ENCODE peak calls at places on chromosome 20, in ten cellular contexts. J is iris pigment epithelial cell; T is body of pancreas; V is activated CD8-positive, alpha-beta memory T cell treated with anti-CD3 and anti-CD28 coated beads, Interleukin-2, amount 10 ng/mL, durations not matched to agents 7 days and 5 days; G is psoas muscle; O is GM23248; R is CD8-positive, alpha-beta T cell; A is pons; N is AG10803; L is A172. W is an unnamed sample.
A peak's percentile ranks its signal among the peaks of the same experiment; 100 is the strongest.

GRCh38 chr20:5608448-5609161 is 141.6 kb upstream of the SHLD1 start:
- DNase-seq in J (peak; percentile 68), T (no peak), V (no peak), G (no peak), O (peak; percentile 73), R (no peak), A (peak; percentile 34), N (peak; percentile 28), L (peak; percentile 10), W (peak; percentile 88)

GRCh38 chr20:20205141-20205861 is 153.0 kb downstream of the CFAP61 start:
- DNase-seq in J (no peak), T (no peak), V (no peak), G (no peak), O (no peak), R (no peak), A (no peak), N (no peak), L (no peak), W (no peak)

GRCh38 chr20:4469910-4470309 is 251.8 kb upstream of the PRND start:
- DNase-seq in J (no peak), T (no peak), V (no peak), G (no peak), O (peak; percentile 45), R (no peak), A (no peak), N (peak; percentile 62), L (peak; percentile 19), W (no peak)

GRCh38 chr20:24790746-24791283 is 158.3 kb upstream of the CST7 start:
- DNase-seq in J (no peak), T (no peak), V (no peak), G (no peak), O (no peak), R (no peak), A (no peak), N (no peak), L (no peak), W (no peak)

GRCh38 chr20:36855241-36855657 is 20.7 kb upstream of the TLDC2 start:
- DNase-seq in J (no peak), T (no peak), V (no peak), G (no peak), O (peak; percentile 54), R (no peak), A (no peak), N (no peak), L (peak; percentile 73), W (no peak)

GRCh38 chr20:63957690-63958441 is 1.6 kb upstream of the UCKL1 start:
- DNase-seq in J (no peak), T (no peak), V (no peak), G (no peak), O (peak; percentile 52), R (no peak), A (no peak), N (no peak), L (no peak), W (no peak)

GRCh38 chr20:48687097-48687800 is 140.6 kb downstream of the PREX1 start:
- DNase-seq in J (no peak), T (no peak), V (no peak), G (no peak), O (no peak), R (no peak), A (no peak), N (no peak), L (no peak), W (no peak)

GRCh38 chr20:17969884-17970409 is 1.1 kb downstream of the MGME1 start:
- DNase-seq in J (peak; percentile 77), T (peak; percentile 13), V (peak; percentile 70), G (peak; percentile 26), O (peak; percentile 76), R (peak; percentile 29), A (peak; percentile 85), N (peak; percentile 57), L (peak; percentile 71), W (peak; percentile 78)

GRCh38 chr20:32007787-32008616 is 2.2 kb upstream of the CCM2L start:
- DNase-seq in J (no peak), T (peak; percentile 13), V (peak; percentile 43), G (peak; percentile 43), O (no peak), R (no peak), A (no peak), N (no peak), L (peak; percentile 55), W (no peak)

GRCh38 chr20:54086444-54087134 is 16.2 kb upstream of the BCAS1 start:
- DNase-seq in J (peak; percentile 14), T (no peak), V (no peak), G (no peak), O (peak; percentile 93), R (no peak), A (no peak), N (peak; percentile 73), L (no peak), W (no peak)

GRCh38 chr20:35768731-35769664 is 2.8 kb upstream of the PHF20 start:
- DNase-seq in J (peak; percentile 98), T (peak; percentile 89), V (peak; percentile 75), G (peak; percentile 99), O (peak; percentile 98), R (peak; percentile 25), A (peak; percentile 94), N (peak; percentile 99), L (peak; percentile 94), W (peak; percentile 34)

GRCh38 chr20:47428851-47429336 is 72.4 kb upstream of the ZMYND8 start:
- DNase-seq in J (no peak), T (no peak), V (no peak), G (no peak), O (no peak), R (no peak), A (no peak), N (no peak), L (no peak), W (no peak)

GRCh38 chr20:53839423-53840176 is 230.8 kb downstream of the BCAS1 start:
- DNase-seq in J (no peak), T (peak; percentile 82), V (peak; percentile 89), G (no peak), O (no peak), R (peak; percentile 82), A (no peak), N (no peak), L (peak; percentile 44), W (no peak)

GRCh38 chr20:32325706-32326506 is 32.2 kb upstream of the ASXL1 start:
- DNase-seq in J (peak; percentile 78), T (peak; percentile 63), V (no peak), G (no peak), O (peak; percentile 73), R (no peak), A (no peak), N (no peak), L (peak; percentile 91), W (peak; percentile 61)

GRCh38 chr20:35091808-35092523 is 641 bp downstream of the TRPC4AP start:
- DNase-seq in J (peak; percentile 33), T (peak; percentile 31), V (no peak), G (no peak), O (peak; percentile 67), R (no peak), A (peak; percentile 38), N (peak; percentile 18), L (peak; percentile 11), W (peak; percentile 61)

GRCh38 chr20:1537731-1538058 is 19.8 kb downstream of the SIRPD start:
- DNase-seq in J (no peak), T (peak; percentile 9), V (no peak), G (peak; percentile 32), O (no peak), R (no peak), A (peak; percentile 75), N (no peak), L (no peak), W (no peak)

GRCh38 chr20:48406462-48407235 is 421.1 kb downstream of the PREX1 start:
- DNase-seq in J (no peak), T (peak; percentile 25), V (no peak), G (no peak), O (no peak), R (no peak), A (peak; percentile 28), N (no peak), L (peak; percentile 7), W (no peak)

GRCh38 chr20:45014671-45015415 is 48.5 kb downstream of the STK4 start:
- DNase-seq in J (peak; percentile 80), T (no peak), V (no peak), G (no peak), O (peak; percentile 78), R (no peak), A (no peak), N (peak; percentile 87), L (peak; percentile 69), W (no peak)

GRCh38 chr20:58711266-58712051 is 18.9 kb downstream of the NPEPL1 start:
- DNase-seq in J (no peak), T (peak; percentile 1), V (peak; percentile 27), G (no peak), O (no peak), R (no peak), A (no peak), N (no peak), L (no peak), W (no peak)

GRCh38 chr20:44475694-44476560 is at the start of gene TTPAL:
- DNase-seq in J (peak; percentile 80), T (peak; percentile 94), V (peak; percentile 91), G (peak; percentile 90), O (peak; percentile 94), R (peak; percentile 86), A (peak; percentile 79), N (peak; percentile 73), L (peak; percentile 82), W (peak; percentile 96)

GRCh38 chr20:23782366-23782983 is 31.7 kb upstream of the CST1 start:
- DNase-seq in J (peak; percentile 37), T (no peak), V (peak; percentile 48), G (no peak), O (peak; percentile 49), R (no peak), A (peak; percentile 8), N (peak; percentile 15), L (peak; percentile 44), W (peak; percentile 45)

GRCh38 chr20:47233333-47234188 is 122.9 kb downstream of the ZMYND8 start:
- DNase-seq in J (peak; percentile 67), T (no peak), V (no peak), G (no peak), O (no peak), R (no peak), A (no peak), N (peak; percentile 30), L (no peak), W (no peak)

W was measured in erythroblast.